ENCODE peak calls at places on chromosomes 2 and 18, in ten cellular contexts. F is SK-N-SH, C is cardiac muscle cell, J is tibial artery, X is stomach, E is GM23338, U is pancreas, N is body of pancreas, R is adrenal gland, Q is BE2C. A is an unnamed sample. For H3K4me1, the result is how much of the 10 kb centered on the place peaks cover.

GRCh38 chr2:120635146-120635545 is 100.5 kb upstream of the GLI2 start:
- DNase-seq in F (no peak), C (no peak), J (no peak), X (no peak), E (no peak), U (no peak), N (no peak), R (no peak), Q (no peak), A (no peak)

GRCh38 chr2:201831469-201831868 is 25.1 kb downstream of the CDK15 start:
- DNase-seq in F (no peak), C (no peak), J (no peak), X (no peak), E (no peak), U (no peak), N (no peak), R (no peak), Q (no peak), A (no peak)

GRCh38 chr2:224776795-224777562 is 60.8 kb upstream of the CCDC195 start:
- DNase-seq in F (no peak), C (no peak), J (no peak), X (no peak), E (no peak), U (no peak), N (no peak), R (no peak), Q (no peak), A (no peak)

GRCh38 chr2:121689356-121689755 is 40.1 kb upstream of the CLASP1 start:
- DNase-seq in F (peak), C (peak), J (no peak), X (peak), E (peak), U (peak), N (peak), R (peak), Q (peak), A (no peak)

GRCh38 chr2:102755284-102755683 is 6.5 kb upstream of the TMEM182 start:
- DNase-seq in F (no peak), C (no peak), J (no peak), X (no peak), E (peak), U (no peak), N (no peak), R (no peak), Q (no peak), A (no peak)

GRCh38 chr2:8605350-8606065 is 76.3 kb upstream of the ID2 start:
- DNase-seq in F (no peak), C (no peak), J (no peak), X (no peak), E (no peak), U (no peak), N (no peak), R (no peak), Q (no peak), A (no peak)

GRCh38 chr2:209771474-209772292 is at the start of gene UNC80:
- DNase-seq in F (peak), C (peak), J (peak), X (peak), E (peak), U (peak), N (peak), R (peak), Q (peak), A (no peak)

GRCh38 chr2:28448738-28449100 is 47.1 kb upstream of the PLB1 start:
- DNase-seq in F (no peak), C (no peak), J (no peak), X (no peak), E (no peak), U (no peak), N (no peak), R (no peak), Q (no peak), A (no peak)

GRCh38 chr2:47198985-47199451 is 43.9 kb upstream of the STPG4 start:
- DNase-seq in F (no peak), C (no peak), J (no peak), X (no peak), E (no peak), U (no peak), N (no peak), R (no peak), Q (peak), A (no peak)

GRCh38 chr2:100273387-100273786 is 48.9 kb downstream of the LONRF2 start:
- DNase-seq in F (no peak), C (no peak), J (no peak), X (no peak), E (no peak), U (no peak), N (no peak), R (no peak), Q (no peak), A (no peak)

GRCh38 chr2:139600166-139600565 is 820.0 kb upstream of the NXPH2 start:
- DNase-seq in F (no peak), C (no peak), J (no peak), X (no peak), E (no peak), U (no peak), N (no peak), R (no peak), Q (no peak), A (no peak)

GRCh38 chr2:10537522-10538195 is 89.5 kb upstream of the ODC1 start:
- DNase-seq in F (no peak), C (no peak), J (no peak), X (no peak), E (no peak), U (no peak), N (no peak), R (no peak), Q (no peak), A (no peak)

GRCh38 chr2:101704046-101704466 is 6.5 kb downstream of the MAP4K4 start:
- DNase-seq in F (no peak), C (no peak), J (peak), X (no peak), E (no peak), U (no peak), N (no peak), R (no peak), Q (no peak), A (no peak)

GRCh38 chr2:953975-954686 is 3.5 kb downstream of the SNTG2 start:
- DNase-seq in F (peak), C (peak), J (no peak), X (no peak), E (no peak), U (no peak), N (no peak), R (no peak), Q (no peak), A (no peak)

GRCh38 chr2:61176755-61177726 is 15.1 kb downstream of the C2orf74 start:
- DNase-seq in F (peak), C (peak), J (peak), X (peak), E (peak), U (peak), N (peak), R (peak), Q (peak), A (peak)

GRCh38 chr18:7317804-7318231 is 86.9 kb downstream of the LRRC30 start:
- DNase-seq in F (no peak), C (no peak), J (no peak), X (no peak), E (no peak), U (no peak), N (no peak), R (no peak), Q (no peak), A (no peak)

GRCh38 chr18:48868468-48869466 is 82.0 kb downstream of the SMAD7 start:
- DNase-seq in F (no peak), C (no peak), J (no peak), X (peak), E (no peak), U (no peak), N (no peak), R (no peak), Q (no peak), A (no peak)

GRCh38 chr2:199693861-199694260 is 157.1 kb downstream of the FTCDNL1 start:
- DNase-seq in F (no peak), C (no peak), J (no peak), X (no peak), E (peak), U (no peak), N (no peak), R (no peak), Q (no peak), A (no peak)

GRCh38 chr2:72824224-72824842 is 1.5 kb downstream of the EXOC6B start:
- DNase-seq in F (no peak), C (no peak), J (no peak), X (no peak), E (peak), U (no peak), N (no peak), R (peak), Q (no peak), A (no peak)

GRCh38 chr2:171688129-171688465 is 828 bp downstream of the DYNC1I2 start:
- DNase-seq in F (no peak), C (peak), J (no peak), X (no peak), E (no peak), U (no peak), N (no peak), R (no peak), Q (no peak), A (no peak)

GRCh38 chr2:85501244-85501643 is 37.7 kb upstream of the MAT2A start:
- DNase-seq in F (no peak), C (no peak), J (no peak), X (no peak), E (peak), U (no peak), N (no peak), R (peak), Q (peak), A (no peak)

GRCh38 chr2:26359886-26360473 is 13.4 kb upstream of the ADGRF3 start:
- DNase-seq in F (no peak), C (no peak), J (no peak), X (no peak), E (no peak), U (no peak), N (no peak), R (no peak), Q (no peak), A (no peak)

GRCh38 chr2:27306136-27306535 is 2.1 kb downstream of the UCN start:
- DNase-seq in F (no peak), C (no peak), J (no peak), X (no peak), E (peak), U (peak), N (peak), R (no peak), Q (no peak), A (no peak)

GRCh38 chr2:193861557-193861956 is 1666.8 kb upstream of the TMEFF2 start:
- DNase-seq in F (no peak), C (no peak), J (no peak), X (no peak), E (no peak), U (no peak), N (no peak), R (no peak), Q (no peak), A (no peak)
- TF ChIP-seq CTCF in F (no peak), C (no peak), J (no peak), X (no peak), E (peak), U (no peak), N (no peak), R (no peak), Q (peak), A (no peak)

GRCh38 chr2:197247083-197247482 is 63.5 kb downstream of the ANKRD44 start:
- DNase-seq in F (peak), C (no peak), J (no peak), X (no peak), E (no peak), U (no peak), N (no peak), R (no peak), Q (peak), A (no peak)

GRCh38 chr2:197248623-197249022 is 62.0 kb downstream of the ANKRD44 start:
- DNase-seq in F (no peak), C (no peak), J (no peak), X (no peak), E (no peak), U (no peak), N (no peak), R (peak), Q (no peak), A (no peak)

GRCh38 chr2:197249771-197250397 is 60.7 kb downstream of the ANKRD44 start:
- DNase-seq in F (no peak), C (no peak), J (no peak), X (no peak), E (no peak), U (no peak), N (no peak), R (no peak), Q (no peak), A (no peak)

GRCh38 chr2:197246405-197246804 is 64.2 kb downstream of the ANKRD44 start:
- DNase-seq in F (no peak), C (no peak), J (no peak), X (no peak), E (no peak), U (no peak), N (no peak), R (no peak), Q (no peak), A (no peak)

GRCh38 chr2:197248001-197248401 is 62.6 kb downstream of the ANKRD44 start:
- DNase-seq in F (peak), C (no peak), J (no peak), X (no peak), E (no peak), U (no peak), N (no peak), R (no peak), Q (peak), A (no peak)
- H3K4me1 ChIP-seq in F (under half), C (under half), J (under half), X (under half), E (under half), U (under half), N (under half), R (under half), Q (under half), A (under half)

DNA sequence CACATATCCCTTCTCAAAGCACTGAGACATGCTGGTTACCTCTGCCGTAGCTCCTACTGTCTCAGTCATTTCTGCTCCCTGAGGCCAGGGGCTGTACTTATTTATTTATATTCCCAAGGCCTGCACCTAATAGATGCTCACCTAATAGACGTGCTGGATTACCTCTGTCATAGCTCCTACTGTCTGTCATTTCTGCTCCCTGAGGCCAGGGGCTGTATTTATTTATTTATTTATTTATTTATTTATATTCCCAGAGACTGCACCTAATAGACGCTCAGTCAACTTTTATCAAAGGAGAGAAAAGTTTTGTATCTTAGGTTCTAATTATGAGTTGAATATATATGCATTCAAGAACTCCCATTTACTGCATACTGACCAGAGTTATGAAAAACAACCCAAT is 414.0 kb upstream of the TRIB2 start:
- DNase-seq in F (no peak), C (no peak), J (no peak), X (no peak), E (no peak), U (no peak), N (no peak), R (no peak), Q (no peak), A (no peak)
- H3K4me3 ChIP-seq in F (no peak), C (no peak), J (no peak), X (no peak), E (no peak), U (no peak), N (no peak), R (no peak), Q (no peak), A (no peak)

GRCh38 chr2:80086831-80087230 is 217.7 kb downstream of the LRRTM1 start:
- DNase-seq in F (peak), C (peak), J (no peak), X (no peak), E (peak), U (no peak), N (no peak), R (no peak), Q (peak), A (no peak)
- TF ChIP-seq CTCF in F (peak), C (no peak), J (no peak), X (no peak), E (no peak), U (no peak), N (no peak), R (no peak), Q (peak), A (no peak)